ENCODE peak calls at places on chromosomes 13 and 19, in five cellular contexts. L is effector CD4-positive, alpha-beta T cell; K is GM12891; M is left cardiac atrium; F is mucosa of descending colon. A is an unnamed sample.

GRCh38 chr13:25887962-25888655 is 163.7 kb downstream of the SHISA2 start:
- DNase-seq in L (no peak), K (no peak), M (no peak), F (no peak), A (no peak)

GRCh38 chr19:52171321-52172169 is at the start of gene ZNF836:
- DNase-seq in L (peak; percentile 87), K (peak; percentile 80), M (peak; percentile 92), F (peak; percentile 95), A (peak; percentile 92)

GRCh38 chr13:41821195-41821594 is 139.7 kb downstream of the VWA8 start:
- DNase-seq in L (no peak), K (no peak), M (no peak), F (no peak), A (no peak)

GRCh38 chr19:42343344-42344110 is 18.1 kb downstream of the MEGF8 start:
- DNase-seq in L (no peak), K (no peak), M (no peak), F (no peak), A (peak; percentile 19)

GRCh38 chr19:50324331-50324730 is 4.8 kb downstream of the KCNC3 start:
- DNase-seq in L (no peak), K (no peak), M (no peak), F (peak; percentile 34), A (no peak)

GRCh38 chr13:33992891-33993336 is 175.0 kb downstream of the RFC3 start:
- DNase-seq in L (no peak), K (no peak), M (no peak), F (no peak), A (no peak)

GRCh38 chr13:109719962-109720646 is 66.3 kb downstream of the IRS2 start:
- DNase-seq in L (no peak), K (no peak), M (no peak), F (no peak), A (no peak)

GRCh38 chr13:112821340-112822055 is 131.7 kb downstream of the ATP11A start:
- DNase-seq in L (no peak), K (no peak), M (no peak), F (no peak), A (no peak)

GRCh38 chr19:45798995-45799517 is 6.4 kb upstream of the DMWD start:
- DNase-seq in L (peak; percentile 53), K (peak; percentile 81), M (no peak), F (no peak), A (peak; percentile 82)

GRCh38 chr13:28321751-28322150 is 173.2 kb downstream of the FLT1 start:
- DNase-seq in L (no peak), K (no peak), M (no peak), F (no peak), A (no peak)

GRCh38 chr19:51098366-51099069 is 9.7 kb downstream of the CTU1 start:
- DNase-seq in L (no peak), K (no peak), M (peak; percentile 75), F (no peak), A (peak; percentile 90)

GRCh38 chr13:52842440-52842839 is 6.0 kb downstream of the PCDH8 start:
- DNase-seq in L (no peak), K (no peak), M (no peak), F (no peak), A (no peak)

GRCh38 chr19:10760268-10760944 is 42.5 kb downstream of the DNM2 start:
- DNase-seq in L (peak; percentile 52), K (no peak), M (no peak), F (no peak), A (no peak)

GRCh38 chr13:32323912-32324311 is 8.6 kb downstream of the BRCA2 start:
- DNase-seq in L (no peak), K (no peak), M (no peak), F (no peak), A (no peak)

GRCh38 chr19:32202244-32202643 is 143.2 kb upstream of the ZNF507 start:
- DNase-seq in L (no peak), K (no peak), M (no peak), F (no peak), A (no peak)

GRCh38 chr19:5692785-5693194 is 2.7 kb downstream of the RPL36 start:
- DNase-seq in L (no peak), K (no peak), M (no peak), F (no peak), A (no peak)

GRCh38 chr13:79307866-79308298 is 98.2 kb downstream of the RBM26 start:
- DNase-seq in L (no peak), K (no peak), M (peak; percentile 24), F (no peak), A (no peak)

A was measured in right cardiac atrium.